ENCODE peak calls at places on chromosomes 4 and X, in nine cellular contexts. One of them, this sample, is unnamed.

GRCh38 chrX:122586831-122587230 is 597.2 kb upstream of the GRIA3 start:
- DNase-seq in prostate gland: no peak
- DNase-seq in lower leg skin: no peak
- DNase-seq in PC-3: no peak
- DNase-seq in IMR-90: no peak
- DNase-seq in cardiac muscle cell: no peak
- DNase-seq in neural progenitor cell: no peak
- DNase-seq in progenitor cell of endocrine pancreas: no peak
- DNase-seq in fibroblast of mammary gland: peak; percentile 22
- DNase-seq in this sample: no peak

GRCh38 chr4:90137545-90137944 is 10.4 kb downstream of the CCSER1 start:
- DNase-seq in prostate gland: no peak
- DNase-seq in lower leg skin: no peak
- DNase-seq in PC-3: peak; percentile 44
- DNase-seq in IMR-90: peak; percentile 7
- DNase-seq in cardiac muscle cell: no peak
- DNase-seq in neural progenitor cell: peak; percentile 40
- DNase-seq in progenitor cell of endocrine pancreas: no peak
- DNase-seq in fibroblast of mammary gland: no peak
- DNase-seq in this sample: no peak

GRCh38 chrX:128901018-128901417 is 622.3 kb downstream of the SMARCA1 start:
- DNase-seq in prostate gland: no peak
- DNase-seq in lower leg skin: no peak
- DNase-seq in PC-3: no peak
- DNase-seq in IMR-90: no peak
- DNase-seq in cardiac muscle cell: no peak
- DNase-seq in neural progenitor cell: no peak
- DNase-seq in progenitor cell of endocrine pancreas: no peak
- DNase-seq in fibroblast of mammary gland: no peak
- DNase-seq in this sample: no peak

GRCh38 chr4:152860057-152860456 is 76.1 kb upstream of the FHDC1 start:
- DNase-seq in prostate gland: no peak
- DNase-seq in lower leg skin: no peak
- DNase-seq in PC-3: no peak
- DNase-seq in IMR-90: no peak
- DNase-seq in cardiac muscle cell: no peak
- DNase-seq in neural progenitor cell: no peak
- DNase-seq in progenitor cell of endocrine pancreas: no peak
- DNase-seq in fibroblast of mammary gland: no peak
- DNase-seq in this sample: no peak

GRCh38 chrX:150907474-150907873 is 9.0 kb upstream of the CD99L2 start:
- DNase-seq in prostate gland: no peak
- DNase-seq in lower leg skin: no peak
- DNase-seq in PC-3: no peak
- DNase-seq in IMR-90: no peak
- DNase-seq in cardiac muscle cell: no peak
- DNase-seq in neural progenitor cell: no peak
- DNase-seq in progenitor cell of endocrine pancreas: no peak
- DNase-seq in fibroblast of mammary gland: no peak
- DNase-seq in this sample: no peak

GRCh38 chr4:8461086-8461485 is 20.5 kb downstream of the TRMT44 start:
- DNase-seq in prostate gland: no peak
- DNase-seq in lower leg skin: no peak
- DNase-seq in PC-3: no peak
- DNase-seq in IMR-90: no peak
- DNase-seq in cardiac muscle cell: no peak
- DNase-seq in neural progenitor cell: no peak
- DNase-seq in progenitor cell of endocrine pancreas: no peak
- DNase-seq in fibroblast of mammary gland: no peak
- DNase-seq in this sample: no peak

GRCh38 chrX:48971325-48972213 is at the start of gene KCND1:
- DNase-seq in prostate gland: no peak
- DNase-seq in lower leg skin: no peak
- DNase-seq in PC-3: no peak
- DNase-seq in IMR-90: peak; percentile 46
- DNase-seq in cardiac muscle cell: peak; percentile 81
- DNase-seq in neural progenitor cell: peak; percentile 59
- DNase-seq in progenitor cell of endocrine pancreas: peak; percentile 31
- DNase-seq in fibroblast of mammary gland: peak; percentile 53
- DNase-seq in this sample: no peak

GRCh38 chr4:602559-602942 is 22.8 kb upstream of the PDE6B start:
- DNase-seq in prostate gland: no peak
- DNase-seq in lower leg skin: peak; percentile 45
- DNase-seq in PC-3: peak; percentile 80
- DNase-seq in IMR-90: no peak
- DNase-seq in cardiac muscle cell: peak; percentile 6
- DNase-seq in neural progenitor cell: peak; percentile 88
- DNase-seq in progenitor cell of endocrine pancreas: peak; percentile 85
- DNase-seq in fibroblast of mammary gland: peak; percentile 25
- DNase-seq in this sample: peak; percentile 40

GRCh38 chrX:52839137-52839536 is 28.1 kb downstream of the XAGE5 start:
- DNase-seq in prostate gland: no peak
- DNase-seq in lower leg skin: no peak
- DNase-seq in PC-3: peak; percentile 26
- DNase-seq in IMR-90: no peak
- DNase-seq in cardiac muscle cell: no peak
- DNase-seq in neural progenitor cell: no peak
- DNase-seq in progenitor cell of endocrine pancreas: no peak
- DNase-seq in fibroblast of mammary gland: no peak
- DNase-seq in this sample: no peak

GRCh38 chr4:17111959-17112659 is 213.7 kb upstream of the LDB2 start:
- DNase-seq in prostate gland: no peak
- DNase-seq in lower leg skin: no peak
- DNase-seq in PC-3: no peak
- DNase-seq in IMR-90: no peak
- DNase-seq in cardiac muscle cell: peak; percentile 36
- DNase-seq in neural progenitor cell: peak; percentile 79
- DNase-seq in progenitor cell of endocrine pancreas: no peak
- DNase-seq in fibroblast of mammary gland: peak; percentile 33
- DNase-seq in this sample: peak; percentile 33

GRCh38 chr4:78293348-78293747 is 236.2 kb downstream of the FRAS1 start:
- DNase-seq in prostate gland: no peak
- DNase-seq in lower leg skin: no peak
- DNase-seq in PC-3: no peak
- DNase-seq in IMR-90: peak; percentile 8
- DNase-seq in cardiac muscle cell: peak; percentile 77
- DNase-seq in neural progenitor cell: no peak
- DNase-seq in progenitor cell of endocrine pancreas: no peak
- DNase-seq in fibroblast of mammary gland: peak; percentile 34
- DNase-seq in this sample: no peak

GRCh38 chrX:122770581-122770980 is 413.5 kb upstream of the GRIA3 start:
- DNase-seq in prostate gland: no peak
- DNase-seq in lower leg skin: no peak
- DNase-seq in PC-3: no peak
- DNase-seq in IMR-90: no peak
- DNase-seq in cardiac muscle cell: no peak
- DNase-seq in neural progenitor cell: no peak
- DNase-seq in progenitor cell of endocrine pancreas: no peak
- DNase-seq in fibroblast of mammary gland: no peak
- DNase-seq in this sample: no peak

GRCh38 chr4:74638689-74639088 is 155.6 kb downstream of the BTC start:
- DNase-seq in prostate gland: no peak
- DNase-seq in lower leg skin: no peak
- DNase-seq in PC-3: no peak
- DNase-seq in IMR-90: no peak
- DNase-seq in cardiac muscle cell: peak; percentile 60
- DNase-seq in neural progenitor cell: no peak
- DNase-seq in progenitor cell of endocrine pancreas: no peak
- DNase-seq in fibroblast of mammary gland: peak; percentile 62
- DNase-seq in this sample: no peak

GRCh38 chr4:174663254-174663653 is 141.0 kb upstream of the HPGD start:
- DNase-seq in prostate gland: no peak
- DNase-seq in lower leg skin: no peak
- DNase-seq in PC-3: peak; percentile 16
- DNase-seq in IMR-90: peak; percentile 1
- DNase-seq in cardiac muscle cell: peak; percentile 38
- DNase-seq in neural progenitor cell: no peak
- DNase-seq in progenitor cell of endocrine pancreas: no peak
- DNase-seq in fibroblast of mammary gland: peak; percentile 44
- DNase-seq in this sample: no peak

GRCh38 chr4:85779165-85779564 is 304.2 kb downstream of the ARHGAP24 start:
- DNase-seq in prostate gland: no peak
- DNase-seq in lower leg skin: no peak
- DNase-seq in PC-3: peak; percentile 24
- DNase-seq in IMR-90: peak; percentile 62
- DNase-seq in cardiac muscle cell: peak; percentile 59
- DNase-seq in neural progenitor cell: no peak
- DNase-seq in progenitor cell of endocrine pancreas: no peak
- DNase-seq in fibroblast of mammary gland: peak; percentile 83
- DNase-seq in this sample: no peak

GRCh38 chr4:628821-629635 is 3.7 kb downstream of the PDE6B start:
- DNase-seq in prostate gland: no peak
- DNase-seq in lower leg skin: no peak
- DNase-seq in PC-3: no peak
- DNase-seq in IMR-90: no peak
- DNase-seq in cardiac muscle cell: no peak
- DNase-seq in neural progenitor cell: no peak
- DNase-seq in progenitor cell of endocrine pancreas: no peak
- DNase-seq in fibroblast of mammary gland: no peak
- DNase-seq in this sample: no peak

GRCh38 chr4:2733001-2733843 is 22.9 kb downstream of the TNIP2 start:
- DNase-seq in prostate gland: no peak
- DNase-seq in lower leg skin: no peak
- DNase-seq in PC-3: no peak
- DNase-seq in IMR-90: no peak
- DNase-seq in cardiac muscle cell: no peak
- DNase-seq in neural progenitor cell: no peak
- DNase-seq in progenitor cell of endocrine pancreas: no peak
- DNase-seq in fibroblast of mammary gland: no peak
- DNase-seq in this sample: no peak

GRCh38 chr4:161949941-161950725 is 213.7 kb downstream of the FSTL5 start:
- DNase-seq in prostate gland: no peak
- DNase-seq in lower leg skin: no peak
- DNase-seq in PC-3: no peak
- DNase-seq in IMR-90: peak; percentile 49
- DNase-seq in cardiac muscle cell: peak; percentile 21
- DNase-seq in neural progenitor cell: no peak
- DNase-seq in progenitor cell of endocrine pancreas: no peak
- DNase-seq in fibroblast of mammary gland: peak; percentile 3
- DNase-seq in this sample: no peak

GRCh38 chr4:161948026-161948770 is 215.6 kb downstream of the FSTL5 start:
- DNase-seq in prostate gland: no peak
- DNase-seq in lower leg skin: no peak
- DNase-seq in PC-3: no peak
- DNase-seq in IMR-90: no peak
- DNase-seq in cardiac muscle cell: no peak
- DNase-seq in neural progenitor cell: no peak
- DNase-seq in progenitor cell of endocrine pancreas: no peak
- DNase-seq in fibroblast of mammary gland: no peak
- DNase-seq in this sample: no peak

DNA sequence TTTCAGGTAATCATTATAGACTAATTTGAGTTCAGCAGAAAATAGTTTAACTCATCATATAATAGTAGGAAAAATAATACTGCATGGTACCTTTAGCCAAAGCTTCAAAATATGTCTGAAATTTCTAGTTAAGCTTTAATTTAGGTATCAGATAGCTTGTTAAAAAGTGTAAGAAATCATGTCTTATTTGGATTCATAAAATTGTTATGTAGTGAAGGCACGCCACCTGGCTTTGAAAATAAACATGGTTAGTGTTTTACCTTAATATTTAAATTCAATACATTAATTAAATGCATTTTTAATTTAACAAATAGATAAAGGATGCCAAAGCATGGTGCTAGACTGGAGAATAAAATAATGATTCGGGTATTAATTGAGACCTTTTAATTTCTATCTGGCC is 211.4 kb downstream of the FSTL5 start:
- DNase-seq in prostate gland: no peak
- DNase-seq in lower leg skin: no peak
- DNase-seq in PC-3: peak; percentile 40
- DNase-seq in IMR-90: no peak
- DNase-seq in cardiac muscle cell: peak; percentile 5
- DNase-seq in neural progenitor cell: no peak
- DNase-seq in progenitor cell of endocrine pancreas: no peak
- DNase-seq in fibroblast of mammary gland: no peak
- DNase-seq in this sample: no peak
- TF ChIP-seq CTCF in prostate gland: no peak
- TF ChIP-seq CTCF in lower leg skin: no peak
- TF ChIP-seq CTCF in PC-3: peak; percentile 55
- TF ChIP-seq CTCF in IMR-90: no peak
- TF ChIP-seq CTCF in cardiac muscle cell: no peak
- TF ChIP-seq CTCF in neural progenitor cell: no peak
- TF ChIP-seq CTCF in progenitor cell of endocrine pancreas: no peak
- TF ChIP-seq CTCF in fibroblast of mammary gland: no peak
- TF ChIP-seq CTCF in this sample: no peak

GRCh38 chr4:39976141-39976944 is 1.4 kb downstream of the PDS5A start:
- DNase-seq in prostate gland: peak; percentile 74
- DNase-seq in lower leg skin: peak; percentile 77
- DNase-seq in PC-3: peak; percentile 68
- DNase-seq in IMR-90: peak; percentile 82
- DNase-seq in cardiac muscle cell: peak; percentile 82
- DNase-seq in neural progenitor cell: peak; percentile 91
- DNase-seq in progenitor cell of endocrine pancreas: peak; percentile 59
- DNase-seq in fibroblast of mammary gland: peak; percentile 84
- DNase-seq in this sample: peak; percentile 67
- TF ChIP-seq CTCF in prostate gland: peak; percentile 86
- TF ChIP-seq CTCF in lower leg skin: no peak
- TF ChIP-seq CTCF in PC-3: peak; percentile 74
- TF ChIP-seq CTCF in IMR-90: peak; percentile 92
- TF ChIP-seq CTCF in cardiac muscle cell: peak; percentile 87
- TF ChIP-seq CTCF in neural progenitor cell: peak; percentile 85
- TF ChIP-seq CTCF in progenitor cell of endocrine pancreas: peak; percentile 79
- TF ChIP-seq CTCF in fibroblast of mammary gland: peak; percentile 93
- TF ChIP-seq CTCF in this sample: peak; percentile 86

GRCh38 chrX:54540289-54540688 is 10.3 kb downstream of the GNL3L start:
- DNase-seq in prostate gland: no peak
- DNase-seq in lower leg skin: no peak
- DNase-seq in PC-3: no peak
- DNase-seq in IMR-90: peak; percentile 72
- DNase-seq in cardiac muscle cell: peak; percentile 53
- DNase-seq in neural progenitor cell: no peak
- DNase-seq in progenitor cell of endocrine pancreas: no peak
- DNase-seq in fibroblast of mammary gland: peak; percentile 33
- DNase-seq in this sample: no peak
- TF ChIP-seq CTCF in prostate gland: no peak
- TF ChIP-seq CTCF in lower leg skin: no peak
- TF ChIP-seq CTCF in PC-3: no peak
- TF ChIP-seq CTCF in IMR-90: peak; percentile 33
- TF ChIP-seq CTCF in cardiac muscle cell: peak; percentile 8
- TF ChIP-seq CTCF in neural progenitor cell: no peak
- TF ChIP-seq CTCF in progenitor cell of endocrine pancreas: no peak
- TF ChIP-seq CTCF in fibroblast of mammary gland: peak; percentile 5
- TF ChIP-seq CTCF in this sample: no peak

DNA sequence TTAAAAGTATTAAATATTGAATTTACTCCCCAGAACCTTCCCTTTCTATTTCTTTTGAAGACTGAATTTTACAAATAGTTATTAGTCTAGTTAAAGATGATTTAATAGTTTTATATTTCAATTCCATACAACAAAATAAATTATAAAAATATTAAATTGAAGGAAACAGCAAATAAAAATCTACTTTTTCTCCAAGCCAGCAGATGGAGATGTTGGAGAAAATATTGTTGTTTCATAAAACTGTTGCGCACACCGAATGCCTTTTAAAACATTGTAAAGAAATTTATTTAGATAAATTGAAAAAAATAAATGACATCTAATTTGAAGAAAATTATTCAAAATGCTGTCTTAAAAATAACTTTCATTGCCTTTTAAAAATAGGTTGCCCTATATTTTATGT is 5.5 kb downstream of the GRIA2 start:
- DNase-seq in prostate gland: no peak
- DNase-seq in lower leg skin: no peak
- DNase-seq in PC-3: no peak
- DNase-seq in IMR-90: no peak
- DNase-seq in cardiac muscle cell: no peak
- DNase-seq in neural progenitor cell: no peak
- DNase-seq in progenitor cell of endocrine pancreas: no peak
- DNase-seq in fibroblast of mammary gland: no peak
- DNase-seq in this sample: no peak
- TF ChIP-seq CTCF in prostate gland: no peak
- TF ChIP-seq CTCF in lower leg skin: no peak
- TF ChIP-seq CTCF in PC-3: no peak
- TF ChIP-seq CTCF in IMR-90: no peak
- TF ChIP-seq CTCF in cardiac muscle cell: no peak
- TF ChIP-seq CTCF in neural progenitor cell: no peak
- TF ChIP-seq CTCF in progenitor cell of endocrine pancreas: peak; percentile 11
- TF ChIP-seq CTCF in fibroblast of mammary gland: no peak
- TF ChIP-seq CTCF in this sample: no peak